ENCODE peak calls at places on chromosomes 1 and 21, in four cellular contexts. One of them, this sample, is unnamed.

GRCh38 chr1:45721207-45721606 is 29.2 kb downstream of the IPP start:
- DNase-seq in AG08396: peak
- DNase-seq in ureter: no peak
- DNase-seq in stimulated activated CD8-positive, alpha-beta memory T cell treated with anti-CD3 and anti-CD28 coated beads, Interleukin-4, amount 100 ng/mL, for 4 hours: no peak
- DNase-seq in this sample: no peak

GRCh38 chr1:61152066-61152465 is 69.7 kb downstream of the NFIA start:
- DNase-seq in AG08396: no peak
- DNase-seq in stimulated activated CD8-positive, alpha-beta memory T cell treated with anti-CD3 and anti-CD28 coated beads, Interleukin-4, amount 100 ng/mL, for 4 hours: no peak
- DNase-seq in ureter: no peak
- DNase-seq in this sample: no peak

GRCh38 chr1:199463521-199464127 is 563.9 kb upstream of the NR5A2 start:
- DNase-seq in AG08396: peak
- DNase-seq in ureter: no peak
- DNase-seq in stimulated activated CD8-positive, alpha-beta memory T cell treated with anti-CD3 and anti-CD28 coated beads, Interleukin-4, amount 100 ng/mL, for 4 hours: no peak
- DNase-seq in this sample: no peak

GRCh38 chr1:89941110-89941770 is 53.7 kb upstream of the ZNF326 start:
- DNase-seq in stimulated activated CD8-positive, alpha-beta memory T cell treated with anti-CD3 and anti-CD28 coated beads, Interleukin-4, amount 100 ng/mL, for 4 hours: no peak
- DNase-seq in ureter: no peak
- DNase-seq in AG08396: no peak
- DNase-seq in this sample: no peak

GRCh38 chr1:168236836-168237611 is 11.2 kb downstream of the SFT2D2 start:
- DNase-seq in ureter: no peak
- DNase-seq in AG08396: no peak
- DNase-seq in stimulated activated CD8-positive, alpha-beta memory T cell treated with anti-CD3 and anti-CD28 coated beads, Interleukin-4, amount 100 ng/mL, for 4 hours: no peak
- DNase-seq in this sample: no peak

GRCh38 chr1:197029749-197030148 is 37.3 kb downstream of the F13B start:
- DNase-seq in AG08396: no peak
- DNase-seq in ureter: no peak
- DNase-seq in stimulated activated CD8-positive, alpha-beta memory T cell treated with anti-CD3 and anti-CD28 coated beads, Interleukin-4, amount 100 ng/mL, for 4 hours: no peak
- DNase-seq in this sample: no peak

GRCh38 chr1:230120289-230120948 is 53.4 kb downstream of the GALNT2 start:
- DNase-seq in ureter: no peak
- DNase-seq in stimulated activated CD8-positive, alpha-beta memory T cell treated with anti-CD3 and anti-CD28 coated beads, Interleukin-4, amount 100 ng/mL, for 4 hours: no peak
- DNase-seq in AG08396: no peak
- DNase-seq in this sample: no peak

GRCh38 chr1:67627336-67627735 is 57.7 kb upstream of the GADD45A start:
- DNase-seq in AG08396: no peak
- DNase-seq in stimulated activated CD8-positive, alpha-beta memory T cell treated with anti-CD3 and anti-CD28 coated beads, Interleukin-4, amount 100 ng/mL, for 4 hours: no peak
- DNase-seq in ureter: no peak
- DNase-seq in this sample: no peak

GRCh38 chr21:37071561-37072238 is 1.2 kb downstream of the PIGP start:
- DNase-seq in ureter: peak
- DNase-seq in stimulated activated CD8-positive, alpha-beta memory T cell treated with anti-CD3 and anti-CD28 coated beads, Interleukin-4, amount 100 ng/mL, for 4 hours: no peak
- DNase-seq in AG08396: peak
- DNase-seq in this sample: no peak

GRCh38 chr1:9101510-9102146 is 27.3 kb downstream of the GPR157 start:
- DNase-seq in AG08396: peak
- DNase-seq in stimulated activated CD8-positive, alpha-beta memory T cell treated with anti-CD3 and anti-CD28 coated beads, Interleukin-4, amount 100 ng/mL, for 4 hours: no peak
- DNase-seq in ureter: no peak
- DNase-seq in this sample: no peak

GRCh38 chr1:226846801-226847200 is 23.6 kb upstream of the PSEN2 start:
- DNase-seq in AG08396: no peak
- DNase-seq in stimulated activated CD8-positive, alpha-beta memory T cell treated with anti-CD3 and anti-CD28 coated beads, Interleukin-4, amount 100 ng/mL, for 4 hours: no peak
- DNase-seq in ureter: no peak
- DNase-seq in this sample: no peak